ENCODE peak calls at places on chromosomes 5 and 9, in nine cellular contexts. B is A549, U is ovary, M is upper lobe of left lung, X is sigmoid colon, K is HepG2, P is SK-N-SH, F is transverse colon, O is stomach. L is an unnamed sample.

GRCh38 chr5:178287091-178287790 is 54.6 kb upstream of the PHYKPL start:
- DNase-seq in B (no peak), F (no peak), K (no peak), U (no peak), P (no peak), M (no peak), X (peak), O (no peak), L (no peak)

GRCh38 chr5:96248152-96248551 is 184.9 kb downstream of the PCSK1 start:
- DNase-seq in P (no peak), F (no peak), O (no peak), M (no peak), U (no peak), B (no peak), X (no peak), K (no peak), L (no peak)

GRCh38 chr5:15499528-15500325 is at the start of gene FBXL7:
- DNase-seq in K (peak), O (peak), F (peak), B (peak), U (peak), X (peak), P (peak), M (peak), L (peak)

GRCh38 chr5:109921735-109922395 is 232.1 kb downstream of the MAN2A1 start:
- DNase-seq in O (peak), F (no peak), U (no peak), X (no peak), P (no peak), K (no peak), M (no peak), B (no peak), L (no peak)

GRCh38 chr5:60492958-60493357 is 207.0 kb downstream of the DEPDC1B start:
- DNase-seq in P (no peak), O (no peak), M (no peak), K (peak), F (no peak), B (peak), X (no peak), U (no peak), L (no peak)

GRCh38 chr9:97408562-97408961 is 3.3 kb upstream of the TDRD7 start:
- DNase-seq in K (no peak), U (no peak), B (no peak), F (no peak), P (no peak), O (no peak), X (no peak), M (no peak), L (no peak)

GRCh38 chr5:17094830-17095229 is 122.6 kb upstream of the BASP1 start:
- DNase-seq in M (no peak), B (no peak), X (no peak), O (no peak), P (no peak), F (no peak), U (no peak), K (no peak), L (no peak)

GRCh38 chr9:85040806-85041575 is 371.5 kb downstream of the NTRK2 start:
- DNase-seq in U (no peak), O (no peak), B (no peak), F (no peak), K (no peak), X (no peak), P (no peak), M (peak), L (no peak)

GRCh38 chr5:167769846-167770420 is 521.5 kb upstream of the WWC1 start:
- DNase-seq in K (no peak), M (no peak), X (no peak), P (no peak), F (no peak), U (no peak), B (no peak), O (no peak), L (no peak)

GRCh38 chr5:176678584-176678983 is 31.3 kb downstream of the TSPAN17 start:
- DNase-seq in O (no peak), K (no peak), P (no peak), F (no peak), B (no peak), X (no peak), U (no peak), M (no peak), L (no peak)

DNA sequence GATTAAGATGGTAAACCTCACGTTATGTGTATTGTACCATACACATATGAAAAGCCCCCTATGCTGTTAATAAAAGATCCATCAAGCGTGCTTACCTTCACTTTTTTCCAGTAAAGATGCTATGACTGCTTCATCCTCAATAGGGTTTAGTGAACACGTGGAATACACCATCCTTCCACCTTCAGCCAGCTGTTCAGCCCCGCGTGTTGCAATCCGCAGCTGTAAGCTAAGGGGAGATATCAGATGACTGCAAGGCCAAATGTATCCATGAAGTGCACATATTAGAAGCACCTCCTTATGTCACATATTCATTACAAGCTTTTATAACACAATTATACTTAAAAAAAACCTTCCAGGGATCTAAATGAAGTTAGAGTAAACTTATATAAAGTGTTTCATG is 16.2 kb downstream of the NSUN2 start:
- DNase-seq in K (no peak), M (no peak), U (no peak), X (no peak), P (no peak), F (no peak), B (no peak), O (no peak), L (no peak)
- H3K4me3 ChIP-seq in K (no peak), M (no peak), U (no peak), X (no peak), P (no peak), F (no peak), B (no peak), O (no peak), L (no peak)

DNA sequence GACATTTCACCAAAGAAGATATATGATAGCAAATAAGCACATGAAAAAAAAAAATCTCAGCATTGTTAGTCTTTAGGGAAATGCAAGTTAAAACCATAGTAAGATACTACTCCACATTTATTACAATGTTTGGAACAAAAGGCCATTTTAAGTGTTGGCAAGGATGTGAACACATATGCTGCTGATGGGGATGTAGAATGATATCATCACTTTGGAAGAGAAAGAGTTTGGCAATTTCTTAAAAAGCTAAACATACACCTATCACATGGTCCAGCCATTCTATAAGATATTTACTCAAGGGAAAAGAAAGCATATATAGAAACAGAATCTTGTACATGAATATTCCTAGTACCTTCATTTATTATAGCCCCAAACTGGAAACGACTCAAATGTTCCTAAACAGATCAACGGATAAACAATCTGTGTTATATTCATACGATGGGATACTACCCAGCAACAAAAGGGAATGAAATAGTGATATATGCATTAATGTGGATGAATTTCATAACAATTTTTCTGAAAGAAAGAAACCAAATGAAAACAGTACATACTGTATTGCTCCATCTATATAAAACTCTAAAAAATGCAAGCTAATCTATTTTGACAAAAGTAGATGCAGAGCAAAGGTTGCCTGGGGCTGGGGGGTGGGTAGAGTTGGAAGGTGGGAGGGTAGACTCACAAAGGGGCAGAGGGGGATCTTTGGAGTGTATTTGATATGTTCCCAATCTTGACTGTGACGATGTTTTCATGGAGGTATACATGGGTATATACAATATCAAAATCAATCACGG is 45.7 kb upstream of the SMAD5 start:
- DNase-seq in F (no peak), B (no peak), M (no peak), P (no peak), O (no peak), K (no peak), U (no peak), X (no peak), L (no peak)
- TF ChIP-seq EP300 in F (no peak), B (no peak), M (no peak), P (no peak), O (no peak), K (no peak), U (no peak), X (no peak), L (no peak)

DNA sequence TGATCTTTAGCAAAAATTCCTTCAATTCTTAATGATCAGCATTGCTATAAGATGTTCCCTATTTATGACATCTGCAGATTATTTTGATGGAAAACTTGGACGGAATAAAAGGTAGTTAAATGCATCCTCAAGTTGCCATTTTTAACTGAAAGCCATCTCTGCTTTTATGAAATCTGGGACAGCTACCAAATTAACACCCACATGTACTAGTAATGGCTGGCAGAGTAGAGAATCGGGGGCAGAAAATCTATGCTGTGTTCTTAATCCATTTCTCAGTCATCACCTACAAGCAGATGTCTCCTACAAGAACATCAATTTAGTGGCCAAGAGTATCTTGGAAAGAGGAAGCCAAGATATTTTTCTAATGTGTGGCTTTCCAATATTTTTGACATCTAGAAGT is 22.1 kb upstream of the C9orf57 start:
- DNase-seq in F (no peak), U (no peak), P (no peak), M (no peak), B (no peak), K (no peak), X (no peak), O (no peak), L (no peak)
- H3K4me3 ChIP-seq in F (no peak), U (no peak), P (no peak), M (no peak), B (no peak), K (no peak), X (no peak), O (no peak), L (no peak)

GRCh38 chr5:2532809-2533208 is 218.7 kb downstream of the IRX2 start:
- DNase-seq in K (no peak), M (no peak), U (no peak), P (no peak), F (no peak), O (no peak), X (no peak), B (no peak), L (no peak)
- TF ChIP-seq EP300 in K (no peak), M (no peak), U (no peak), P (no peak), F (no peak), O (no peak), X (no peak), B (no peak), L (no peak)

GRCh38 chr9:122463828-122464632 is 13.7 kb downstream of the OR1J1 start:
- DNase-seq in M (peak), P (peak), O (no peak), U (no peak), K (peak), X (no peak), F (no peak), B (no peak), L (no peak)
- H3K4me3 ChIP-seq in M (no peak), P (peak), O (peak), U (no peak), K (peak), X (peak), F (no peak), B (no peak), L (no peak)

GRCh38 chr5:98330871-98331270 is 442.6 kb upstream of the RGMB start:
- DNase-seq in B (no peak), O (no peak), M (no peak), F (no peak), X (no peak), P (no peak), K (no peak), U (no peak), L (no peak)
- TF ChIP-seq EP300 in B (no peak), O (no peak), M (no peak), F (no peak), X (no peak), P (no peak), K (no peak), U (no peak), L (no peak)

GRCh38 chr9:136666364-136667216 is 3.9 kb downstream of the EGFL7 start:
- DNase-seq in U (no peak), K (no peak), O (no peak), F (no peak), M (no peak), X (no peak), B (no peak), P (no peak), L (no peak)
- H3K4me3 ChIP-seq in U (peak), K (peak), O (peak), F (peak), M (peak), X (peak), B (peak), P (peak), L (peak)

GRCh38 chr5:8500426-8500825 is 631.5 kb downstream of the MTRR start:
- DNase-seq in F (no peak), B (no peak), U (no peak), O (no peak), K (no peak), X (no peak), M (no peak), P (no peak), L (no peak)
- TF ChIP-seq EP300 in F (no peak), B (no peak), U (no peak), O (no peak), K (no peak), X (no peak), M (no peak), P (no peak), L (no peak)

DNA sequence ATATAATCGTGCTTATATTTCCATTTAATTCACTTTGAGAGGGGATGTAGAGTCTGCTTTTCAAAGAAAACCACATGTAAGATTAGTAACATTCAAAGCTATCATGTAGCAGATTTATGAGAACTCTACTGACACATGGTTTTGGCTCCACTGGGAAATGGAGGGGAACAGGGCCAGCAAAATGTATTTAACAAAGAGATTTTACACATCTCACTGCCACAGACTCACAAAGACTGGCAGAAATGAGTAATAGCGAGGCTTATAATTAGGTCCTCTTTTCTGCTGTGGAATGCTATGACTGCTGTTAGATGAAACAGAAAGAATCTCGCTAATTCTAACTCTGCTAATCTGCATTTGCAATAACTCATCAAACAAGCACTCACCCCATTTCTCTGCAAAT is 4.5 kb downstream of the DAP start:
- DNase-seq in X (no peak), P (no peak), F (no peak), U (no peak), O (no peak), M (no peak), K (no peak), B (no peak), L (no peak)
- H3K4me3 ChIP-seq in X (no peak), P (peak), F (no peak), U (no peak), O (no peak), M (no peak), K (no peak), B (no peak), L (no peak)

GRCh38 chr5:118987988-118988945 is at the start of gene DTWD2:
- DNase-seq in F (peak), K (peak), B (peak), O (peak), X (peak), M (peak), U (peak), P (peak), L (peak)

GRCh38 chr5:118980017-118980416 is 8.3 kb downstream of the DTWD2 start:
- DNase-seq in O (no peak), K (peak), U (no peak), P (no peak), M (no peak), X (no peak), F (no peak), B (no peak), L (no peak)

GRCh38 chr5:118981783-118982182 is 6.6 kb downstream of the DTWD2 start:
- DNase-seq in X (no peak), U (no peak), O (no peak), P (no peak), B (no peak), M (no peak), K (no peak), F (no peak), L (no peak)

GRCh38 chr5:118980438-118980837 is 7.9 kb downstream of the DTWD2 start:
- DNase-seq in X (no peak), F (no peak), B (no peak), U (no peak), P (no peak), M (no peak), K (no peak), O (no peak), L (no peak)

DNA sequence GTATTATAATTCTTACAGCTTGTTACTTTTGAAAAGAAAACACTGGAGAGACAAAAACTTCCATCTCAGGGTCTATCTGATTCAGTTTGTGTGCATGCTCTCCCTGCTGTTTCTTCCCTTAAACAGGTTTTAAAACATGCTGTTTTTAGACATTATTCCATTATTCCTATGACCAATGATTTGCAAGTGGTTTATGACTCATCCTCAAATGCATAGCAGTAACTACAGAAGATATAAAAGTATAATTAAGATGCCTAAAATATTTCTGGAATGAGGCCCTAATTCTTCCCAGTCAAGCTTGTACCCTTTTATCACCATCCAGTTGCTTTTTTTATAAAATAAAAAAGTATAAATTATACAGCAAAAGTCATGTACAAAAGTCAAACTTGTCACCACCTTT is 3.7 kb downstream of the DTWD2 start:
- DNase-seq in P (no peak), F (no peak), U (no peak), K (no peak), M (no peak), O (no peak), X (no peak), B (no peak), L (no peak)
- TF ChIP-seq EP300 in P (peak), F (no peak), U (no peak), K (no peak), M (no peak), O (no peak), X (no peak), B (no peak), L (no peak)

L was measured in tibial nerve.